ENCODE peak calls at places on chromosome 3, in nine cellular contexts. D, K, J, X, H, N, P, M and C are unnamed samples.

GRCh38 chr3:123026551-123027291 is 842 bp downstream of the SEMA5B start:
- DNase-seq in D (no peak), K (no peak), J (no peak), M (no peak), H (peak), N (no peak), P (peak), X (no peak), C (no peak)

GRCh38 chr3:15081960-15082664 is 16.8 kb downstream of the RBSN start:
- DNase-seq in D (no peak), N (no peak), J (no peak), X (no peak), P (no peak), H (no peak), M (no peak), K (no peak), C (no peak)

GRCh38 chr3:101084404-101084803 is 91.2 kb upstream of the ABI3BP start:
- DNase-seq in D (no peak), X (no peak), H (no peak), M (no peak), P (no peak), J (no peak), N (no peak), K (no peak), C (no peak)

GRCh38 chr3:99875573-99875924 is 57.9 kb downstream of the CMSS1 start:
- DNase-seq in N (no peak), M (no peak), X (no peak), J (no peak), D (no peak), H (no peak), K (no peak), P (no peak), C (no peak)

GRCh38 chr3:146543461-146544012 is 870 bp downstream of the PLSCR1 start:
- DNase-seq in J (no peak), H (no peak), X (no peak), K (no peak), M (no peak), P (peak), N (no peak), D (peak), C (no peak)

GRCh38 chr3:59731909-59732308 is 682.1 kb upstream of the CFAP20DC start:
- DNase-seq in D (no peak), H (no peak), P (no peak), K (no peak), M (no peak), N (no peak), J (no peak), X (no peak), C (no peak)

GRCh38 chr3:191962324-191962723 is 501.4 kb downstream of the PYDC2 start:
- DNase-seq in D (no peak), H (no peak), M (no peak), X (no peak), N (no peak), K (no peak), P (no peak), J (no peak), C (no peak)

GRCh38 chr3:123793425-123793824 is 90.7 kb downstream of the MYLK start:
- DNase-seq in H (no peak), K (no peak), P (no peak), N (no peak), D (no peak), J (no peak), X (no peak), M (no peak), C (no peak)

GRCh38 chr3:9622438-9622837 is 26.9 kb upstream of the MTMR14 start:
- DNase-seq in X (no peak), K (no peak), D (no peak), H (no peak), J (no peak), P (no peak), N (no peak), M (no peak), C (no peak)

GRCh38 chr3:69084326-69084667 is 440 bp upstream of the ARL6IP5 start:
- DNase-seq in N (no peak), D (no peak), X (no peak), J (peak), P (no peak), K (no peak), M (no peak), H (no peak), C (no peak)

GRCh38 chr3:17742092-17742836 is at the start of gene TBC1D5:
- DNase-seq in D (peak), M (peak), K (peak), X (peak), P (peak), H (peak), J (no peak), N (peak), C (peak)

GRCh38 chr3:181711325-181712135 is at the start of gene SOX2:
- DNase-seq in P (no peak), H (peak), K (no peak), X (peak), D (no peak), N (no peak), J (no peak), M (no peak), C (no peak)

GRCh38 chr3:82610236-82610635 is 848.8 kb upstream of the GBE1 start:
- DNase-seq in N (no peak), J (no peak), X (no peak), P (no peak), K (no peak), M (no peak), D (no peak), H (no peak), C (no peak)

GRCh38 chr3:69044608-69045007 is 7.5 kb downstream of the TMF1 start:
- DNase-seq in N (no peak), D (no peak), M (no peak), K (no peak), P (no peak), X (no peak), H (no peak), J (no peak), C (no peak)

GRCh38 chr3:113898892-113899291 is 48.9 kb upstream of the ZDHHC23 start:
- DNase-seq in M (no peak), D (no peak), J (no peak), P (no peak), K (peak), X (no peak), N (no peak), H (no peak), C (no peak)

GRCh38 chr3:29153811-29154210 is 127.1 kb upstream of the RBMS3 start:
- DNase-seq in D (no peak), H (no peak), X (peak), N (no peak), P (no peak), K (no peak), M (no peak), J (no peak), C (no peak)

GRCh38 chr3:148162132-148162531 is 535.6 kb upstream of the AGTR1 start:
- DNase-seq in J (no peak), K (no peak), X (no peak), N (no peak), H (no peak), M (no peak), D (no peak), P (no peak), C (no peak)

GRCh38 chr3:116423945-116424344 is 21.3 kb downstream of the LSAMP start:
- DNase-seq in H (no peak), K (no peak), X (no peak), D (no peak), N (no peak), J (no peak), P (no peak), M (no peak), C (no peak)

GRCh38 chr3:120767106-120767505 is 24.6 kb downstream of the GTF2E1 start:
- DNase-seq in X (no peak), K (no peak), H (no peak), P (no peak), J (no peak), D (no peak), M (no peak), N (peak), C (no peak)

GRCh38 chr3:42118762-42119361 is 27.7 kb downstream of the TRAK1 start:
- DNase-seq in P (peak), N (no peak), K (no peak), J (no peak), X (no peak), H (no peak), D (no peak), M (no peak), C (peak)

GRCh38 chr3:170278632-170279031 is 56.4 kb downstream of the PRKCI start:
- DNase-seq in N (no peak), D (no peak), X (no peak), P (no peak), J (no peak), M (no peak), K (no peak), H (no peak), C (no peak)

GRCh38 chr3:52181543-52181942 is 16.4 kb upstream of the ALAS1 start:
- DNase-seq in P (no peak), K (no peak), D (no peak), M (no peak), X (no peak), H (no peak), N (no peak), J (no peak), C (no peak)

GRCh38 chr3:71690222-71690821 is 34.9 kb downstream of the EIF4E3 start:
- DNase-seq in J (no peak), K (peak), H (no peak), X (no peak), P (no peak), N (no peak), D (no peak), M (no peak), C (no peak)

GRCh38 chr3:74575857-74576256 is 38.6 kb downstream of the CNTN3 start:
- DNase-seq in P (no peak), M (no peak), J (no peak), H (no peak), K (no peak), D (no peak), N (no peak), X (no peak), C (no peak)

GRCh38 chr3:70471464-70472342 is 159.3 kb upstream of the MDFIC2 start:
- DNase-seq in M (no peak), D (no peak), J (no peak), X (no peak), H (no peak), K (peak), P (no peak), N (peak), C (no peak)

GRCh38 chr3:175879417-175879816 is 1020.3 kb downstream of the NAALADL2 start:
- DNase-seq in D (no peak), H (no peak), M (no peak), K (no peak), P (no peak), X (no peak), N (no peak), J (no peak), C (no peak)

GRCh38 chr3:61808526-61808925 is 247.2 kb downstream of the PTPRG start:
- DNase-seq in X (no peak), J (no peak), H (no peak), P (peak), M (no peak), D (peak), N (no peak), K (no peak), C (peak)

GRCh38 chr3:195001961-195002861 is 268.7 kb downstream of the XXYLT1 start:
- DNase-seq in J (no peak), D (no peak), M (peak), N (no peak), X (no peak), K (no peak), H (no peak), P (peak), C (peak)

GRCh38 chr3:24137354-24137753 is 192.3 kb downstream of the NR1D2 start:
- DNase-seq in M (no peak), K (no peak), J (no peak), N (no peak), H (no peak), X (no peak), P (no peak), D (no peak), C (no peak)

GRCh38 chr3:71710906-71711494 is 14.2 kb downstream of the EIF4E3 start:
- DNase-seq in X (no peak), J (no peak), N (no peak), M (no peak), P (no peak), K (no peak), H (no peak), D (no peak), C (no peak)

GRCh38 chr3:9280477-9281219 is 31.2 kb upstream of the SRGAP3 start:
- DNase-seq in K (no peak), X (no peak), J (no peak), D (no peak), P (no peak), M (no peak), H (no peak), N (no peak), C (no peak)

GRCh38 chr3:128994581-128995161 is 795 bp upstream of the CFAP92 start:
- DNase-seq in K (no peak), X (no peak), H (no peak), M (no peak), J (no peak), D (no peak), P (no peak), N (no peak), C (no peak)

GRCh38 chr3:172653004-172653403 is 57.9 kb downstream of the NCEH1 start:
- DNase-seq in H (no peak), M (no peak), D (no peak), N (no peak), J (no peak), K (no peak), P (no peak), X (no peak), C (no peak)

GRCh38 chr3:65170357-65171090 is 482.7 kb upstream of the ADAMTS9 start:
- DNase-seq in D (peak), K (no peak), J (peak), P (peak), H (peak), M (peak), X (no peak), N (peak), C (peak)

GRCh38 chr3:138344754-138345153 is 3.6 kb upstream of the MRAS start:
- DNase-seq in N (no peak), D (no peak), K (no peak), H (no peak), P (no peak), M (no peak), J (no peak), X (no peak), C (no peak)

GRCh38 chr3:39291903-39292329 is 12.1 kb upstream of the CX3CR1 start:
- DNase-seq in P (peak), H (peak), X (peak), D (peak), N (peak), K (no peak), M (no peak), J (no peak), C (peak)

DNA sequence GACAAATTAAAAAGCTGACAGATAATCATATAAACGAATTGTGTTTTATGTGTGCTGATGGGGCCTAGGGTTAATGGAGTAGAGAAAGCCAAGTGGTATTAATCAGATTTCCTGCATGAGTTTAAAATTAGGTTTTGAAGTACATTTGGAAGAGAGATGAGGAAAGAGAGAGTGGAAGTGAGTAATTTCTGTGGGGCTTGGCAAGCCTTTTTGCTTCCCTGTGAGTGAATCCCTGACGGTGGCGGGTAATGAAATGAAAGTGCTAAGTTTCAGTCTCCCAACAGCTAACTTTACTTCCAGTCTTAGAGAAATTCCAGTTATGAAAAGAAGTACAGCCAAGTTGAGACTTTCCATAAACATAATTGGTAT is 139.3 kb downstream of the BBX start:
- DNase-seq in J (no peak), D (peak), X (no peak), N (no peak), M (no peak), P (peak), K (no peak), H (no peak), C (peak)
- H3K4me3 ChIP-seq in J (no peak), D (peak), X (no peak), N (peak), M (peak), P (peak), K (no peak), H (peak), C (no peak)

DNA sequence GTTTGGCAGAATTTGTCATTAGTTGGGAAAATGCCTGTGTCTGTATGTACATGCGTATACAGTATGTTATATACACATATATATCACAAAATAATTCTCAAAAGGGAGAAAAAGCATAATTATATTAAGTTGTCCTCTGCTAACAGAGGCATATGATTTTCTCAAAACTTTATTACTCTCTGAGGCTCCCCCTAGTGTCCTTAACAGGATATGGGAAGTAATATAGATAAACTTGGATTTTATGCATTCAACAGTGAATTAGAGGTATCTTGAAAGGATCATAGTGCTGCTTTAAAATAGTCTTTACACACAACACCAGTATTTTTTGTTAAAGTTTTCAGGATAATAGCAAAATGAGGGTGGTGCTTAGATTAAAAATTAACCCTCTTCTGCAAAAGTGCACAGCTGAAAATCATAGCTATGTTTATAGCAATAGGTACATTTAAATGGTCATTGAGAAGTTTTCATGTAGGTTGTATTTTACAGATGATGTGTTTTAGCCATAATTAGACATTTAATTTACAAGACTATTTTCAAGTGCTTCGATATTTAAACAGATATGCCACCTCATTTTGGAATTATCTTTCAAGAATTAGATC is 454.0 kb upstream of the ROBO2 start:
- DNase-seq in N (no peak), J (no peak), P (no peak), X (no peak), D (no peak), M (no peak), K (no peak), H (no peak), C (no peak)
- TF ChIP-seq CTCF in N (peak), J (peak), P (peak), X (no peak), D (peak), M (peak), K (peak), H (peak), C (peak)

DNA sequence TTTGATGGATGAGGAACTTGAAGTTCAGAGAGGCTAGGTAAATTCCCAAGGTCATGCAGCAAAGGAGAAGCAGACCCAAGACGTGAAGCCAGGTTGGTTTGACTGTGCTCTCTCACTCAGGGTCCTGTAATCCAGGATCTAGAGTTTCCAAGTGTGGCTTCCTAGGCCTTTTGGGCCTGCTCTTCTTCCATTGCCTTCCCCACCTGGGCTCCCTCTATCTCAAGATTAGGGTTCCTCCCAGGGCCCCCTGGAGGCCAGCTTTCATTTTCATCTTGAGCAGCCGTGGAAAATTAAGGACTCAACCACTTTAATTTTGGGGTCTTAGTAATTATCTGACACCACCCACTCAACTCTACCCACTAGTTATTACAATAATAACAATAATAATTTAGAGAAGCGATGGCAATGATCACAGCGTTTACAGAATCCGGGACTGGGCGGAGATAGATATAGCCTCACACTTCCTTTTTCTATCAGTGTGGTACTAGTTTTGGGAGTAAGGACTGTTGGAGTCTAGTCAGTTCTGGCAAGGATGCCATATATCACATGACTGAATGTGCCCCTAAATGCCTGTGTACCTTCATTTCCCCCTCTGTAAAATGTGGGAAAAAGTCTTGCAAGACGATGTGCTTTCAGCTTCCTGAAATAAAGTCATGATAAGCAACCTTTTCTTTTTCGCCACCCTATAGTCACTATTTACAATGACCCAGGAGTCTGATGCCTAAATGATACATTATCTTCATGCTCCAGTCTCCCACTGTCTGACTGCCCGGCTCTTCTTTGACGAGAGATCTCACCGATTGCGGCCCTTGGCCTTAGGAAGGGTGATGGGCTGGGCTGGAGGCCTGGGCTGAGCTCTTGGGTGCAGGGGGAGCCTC is 30.2 kb upstream of the MAGEF1 start:
- DNase-seq in X (no peak), H (peak), K (no peak), N (no peak), P (no peak), M (peak), J (no peak), D (no peak), C (no peak)
- H3K4me3 ChIP-seq in X (no peak), H (no peak), K (no peak), N (no peak), P (no peak), M (no peak), J (no peak), D (no peak), C (no peak)

DNA sequence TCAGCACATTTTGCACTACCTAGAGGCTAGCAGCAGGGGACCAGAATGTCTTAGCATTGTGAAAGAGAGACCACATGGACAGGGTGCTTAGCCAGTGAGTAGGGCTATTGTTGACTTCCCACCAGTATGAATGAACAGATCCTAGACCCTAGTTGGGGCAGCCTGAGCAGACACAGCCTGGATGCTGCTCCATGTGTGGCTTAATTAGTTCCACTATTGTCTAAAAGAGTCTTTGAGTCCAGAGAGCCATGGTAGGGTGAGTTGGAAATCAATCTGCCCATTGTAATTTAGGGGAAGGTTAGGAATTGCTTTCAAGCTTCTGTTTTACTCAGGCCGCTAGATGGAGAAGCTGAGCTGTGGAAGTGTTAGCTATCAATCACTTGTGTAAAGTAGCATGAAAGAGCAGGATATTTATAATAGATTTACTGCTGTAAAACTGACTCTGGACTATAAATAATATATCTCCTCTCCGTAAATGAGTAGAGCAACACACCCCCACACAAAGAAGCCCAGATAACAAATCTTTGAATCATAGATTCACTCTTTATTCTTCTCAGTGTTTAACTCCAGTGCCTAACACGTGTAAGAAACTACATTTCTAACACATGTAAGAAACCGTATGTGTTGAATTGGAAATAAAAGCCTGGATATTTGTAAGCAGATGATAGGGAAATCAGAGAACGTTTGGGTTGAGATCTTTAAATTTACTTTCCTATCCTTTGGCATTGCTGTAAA is 4.1 kb upstream of the GCSAM start:
- DNase-seq in J (no peak), H (no peak), D (no peak), M (no peak), N (no peak), X (peak), K (no peak), P (no peak), C (no peak)
- TF ChIP-seq CTCF in J (peak), H (peak), D (peak), M (no peak), N (peak), X (peak), K (peak), P (peak), C (no peak)